ENCODE peak calls at places on chromosomes 6 and 20, in five cellular contexts. One of them, this sample, is unnamed.

GRCh38 chr20:4602297-4602631 is 119.4 kb upstream of the PRND start:
- DNase-seq in stomach: no peak
- DNase-seq in foreskin fibroblast: no peak
- DNase-seq in brain microvascular endothelial cell: no peak
- DNase-seq in A549: no peak
- DNase-seq in this sample: no peak

GRCh38 chr6:144104898-144105487 is 9.6 kb upstream of the SF3B5 start:
- DNase-seq in stomach: no peak
- DNase-seq in foreskin fibroblast: peak
- DNase-seq in brain microvascular endothelial cell: peak
- DNase-seq in A549: peak
- DNase-seq in this sample: no peak

GRCh38 chr20:32114305-32114960 is 4.9 kb downstream of the TM9SF4 start:
- DNase-seq in stomach: no peak
- DNase-seq in foreskin fibroblast: peak
- DNase-seq in brain microvascular endothelial cell: no peak
- DNase-seq in A549: no peak
- DNase-seq in this sample: no peak

GRCh38 chr6:80280258-80281010 is 174.0 kb downstream of the BCKDHB start:
- DNase-seq in stomach: no peak
- DNase-seq in foreskin fibroblast: no peak
- DNase-seq in brain microvascular endothelial cell: peak
- DNase-seq in A549: no peak
- DNase-seq in this sample: no peak

GRCh38 chr6:1701668-1702353 is 92.1 kb downstream of the FOXC1 start:
- DNase-seq in stomach: no peak
- DNase-seq in foreskin fibroblast: peak
- DNase-seq in brain microvascular endothelial cell: peak
- DNase-seq in A549: no peak
- DNase-seq in this sample: no peak

GRCh38 chr6:158596861-158597260 is 37.0 kb downstream of the TMEM181 start:
- DNase-seq in stomach: no peak
- DNase-seq in foreskin fibroblast: no peak
- DNase-seq in brain microvascular endothelial cell: no peak
- DNase-seq in A549: no peak
- DNase-seq in this sample: no peak

GRCh38 chr6:142478117-142478516 is 176.3 kb downstream of the ADGRG6 start:
- DNase-seq in stomach: no peak
- DNase-seq in foreskin fibroblast: peak
- DNase-seq in brain microvascular endothelial cell: peak
- DNase-seq in A549: no peak
- DNase-seq in this sample: no peak

GRCh38 chr6:21181866-21182265 is 411.7 kb upstream of the SOX4 start:
- DNase-seq in stomach: no peak
- DNase-seq in foreskin fibroblast: no peak
- DNase-seq in brain microvascular endothelial cell: no peak
- DNase-seq in A549: no peak
- DNase-seq in this sample: no peak

GRCh38 chr6:24799541-24799915 is 811 bp upstream of the ARMH2 start:
- DNase-seq in stomach: no peak
- DNase-seq in foreskin fibroblast: no peak
- DNase-seq in brain microvascular endothelial cell: no peak
- DNase-seq in A549: no peak
- DNase-seq in this sample: no peak

GRCh38 chr6:119442776-119443184 is 93.2 kb upstream of the MAN1A1 start:
- DNase-seq in stomach: no peak
- DNase-seq in foreskin fibroblast: no peak
- DNase-seq in brain microvascular endothelial cell: no peak
- DNase-seq in A549: no peak
- DNase-seq in this sample: no peak

GRCh38 chr20:37365760-37366638 is 20.1 kb downstream of the SRC start:
- DNase-seq in stomach: no peak
- DNase-seq in foreskin fibroblast: no peak
- DNase-seq in brain microvascular endothelial cell: no peak
- DNase-seq in A549: no peak
- DNase-seq in this sample: no peak

GRCh38 chr6:118551063-118551672 is 3.1 kb downstream of the PLN start:
- DNase-seq in stomach: no peak
- DNase-seq in foreskin fibroblast: peak
- DNase-seq in brain microvascular endothelial cell: peak
- DNase-seq in A549: peak
- DNase-seq in this sample: no peak

GRCh38 chr20:44711237-44711636 is 3.9 kb upstream of the CCN5 start:
- DNase-seq in stomach: no peak
- DNase-seq in foreskin fibroblast: no peak
- DNase-seq in brain microvascular endothelial cell: no peak
- DNase-seq in A549: no peak
- DNase-seq in this sample: no peak
- TF ChIP-seq CTCF in stomach: no peak
- TF ChIP-seq CTCF in foreskin fibroblast: no peak
- TF ChIP-seq CTCF in brain microvascular endothelial cell: no peak
- TF ChIP-seq CTCF in A549: no peak
- TF ChIP-seq CTCF in this sample: no peak

DNA sequence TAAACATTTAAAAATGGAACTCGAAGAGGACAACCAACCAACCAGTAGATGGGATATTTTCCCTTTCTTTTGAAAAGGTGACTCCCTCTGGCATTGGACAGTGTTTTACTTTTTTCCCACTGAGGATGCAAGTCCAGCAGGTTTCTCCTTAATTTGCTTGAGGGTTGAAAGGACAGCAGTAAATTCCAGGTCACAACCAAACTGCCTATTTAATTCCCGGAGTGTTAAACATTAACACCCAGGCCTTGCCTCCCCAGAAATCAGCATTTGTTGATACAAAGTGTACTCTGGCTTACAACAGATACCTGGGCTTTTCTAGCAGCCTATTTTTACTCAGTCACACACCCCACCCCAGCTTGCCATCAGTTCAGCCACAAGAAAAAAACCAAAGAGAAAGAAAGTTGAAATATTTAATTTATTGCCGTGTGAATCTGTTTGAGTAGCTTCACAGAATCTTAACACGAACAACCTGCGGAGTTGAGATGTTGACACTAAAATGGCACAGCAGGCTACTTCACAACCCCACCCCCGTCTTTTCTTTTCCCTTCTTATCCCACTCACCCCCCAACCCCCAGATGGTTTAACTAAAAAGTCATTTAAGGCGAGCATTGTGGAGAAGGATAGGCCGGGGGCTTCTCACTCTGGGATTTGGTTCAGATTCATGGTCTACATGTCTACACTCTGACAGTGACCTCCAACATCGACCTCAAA is 45.6 kb downstream of the MYLIP start:
- DNase-seq in stomach: no peak
- DNase-seq in foreskin fibroblast: no peak
- DNase-seq in brain microvascular endothelial cell: no peak
- DNase-seq in A549: no peak
- DNase-seq in this sample: no peak
- H3K4me3 ChIP-seq in stomach: no peak
- H3K4me3 ChIP-seq in foreskin fibroblast: no peak
- H3K4me3 ChIP-seq in brain microvascular endothelial cell: no peak
- H3K4me3 ChIP-seq in A549: no peak
- H3K4me3 ChIP-seq in this sample: no peak

GRCh38 chr6:136923116-136923953 is 1.2 kb downstream of the SLC35D3 start:
- DNase-seq in stomach: no peak
- DNase-seq in foreskin fibroblast: no peak
- DNase-seq in brain microvascular endothelial cell: no peak
- DNase-seq in A549: no peak
- DNase-seq in this sample: no peak

GRCh38 chr6:136930528-136930927 is 8.4 kb downstream of the SLC35D3 start:
- DNase-seq in stomach: no peak
- DNase-seq in foreskin fibroblast: no peak
- DNase-seq in brain microvascular endothelial cell: no peak
- DNase-seq in A549: no peak
- DNase-seq in this sample: no peak

GRCh38 chr6:136926383-136926782 is 4.3 kb downstream of the SLC35D3 start:
- DNase-seq in stomach: no peak
- DNase-seq in foreskin fibroblast: no peak
- DNase-seq in brain microvascular endothelial cell: no peak
- DNase-seq in A549: no peak
- DNase-seq in this sample: no peak

GRCh38 chr6:136923954-136924291 is 1.8 kb downstream of the SLC35D3 start:
- DNase-seq in stomach: no peak
- DNase-seq in foreskin fibroblast: no peak
- DNase-seq in brain microvascular endothelial cell: no peak
- DNase-seq in A549: no peak
- DNase-seq in this sample: no peak

GRCh38 chr6:136927313-136927712 is 5.2 kb downstream of the SLC35D3 start:
- DNase-seq in stomach: no peak
- DNase-seq in foreskin fibroblast: no peak
- DNase-seq in brain microvascular endothelial cell: peak
- DNase-seq in A549: peak
- DNase-seq in this sample: no peak
- TF ChIP-seq CTCF in stomach: no peak
- TF ChIP-seq CTCF in foreskin fibroblast: peak
- TF ChIP-seq CTCF in brain microvascular endothelial cell: peak
- TF ChIP-seq CTCF in A549: peak
- TF ChIP-seq CTCF in this sample: peak

DNA sequence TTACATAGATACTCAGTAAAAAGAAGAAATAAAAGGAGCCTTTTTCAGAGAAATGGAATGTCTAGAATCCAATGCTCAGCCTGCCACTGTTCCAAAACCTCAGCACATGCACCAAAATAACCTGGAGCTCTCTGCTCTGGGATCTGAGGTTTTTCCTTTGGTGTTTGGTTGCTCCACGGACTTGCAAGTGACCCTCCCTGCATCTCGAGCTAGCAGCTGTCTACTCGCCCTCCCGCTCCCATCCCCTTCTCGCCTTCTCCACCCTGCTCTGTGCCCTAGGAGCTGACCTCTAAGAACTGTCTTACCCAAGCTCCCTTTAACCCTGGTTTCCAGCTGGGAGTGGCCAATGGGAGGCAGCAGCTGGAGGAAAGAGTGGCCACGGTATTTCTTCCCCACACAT is 35.1 kb upstream of the FAM210B start:
- DNase-seq in stomach: no peak
- DNase-seq in foreskin fibroblast: no peak
- DNase-seq in brain microvascular endothelial cell: no peak
- DNase-seq in A549: no peak
- DNase-seq in this sample: no peak
- H3K4me3 ChIP-seq in stomach: no peak
- H3K4me3 ChIP-seq in foreskin fibroblast: no peak
- H3K4me3 ChIP-seq in brain microvascular endothelial cell: no peak
- H3K4me3 ChIP-seq in A549: no peak
- H3K4me3 ChIP-seq in this sample: no peak

GRCh38 chr20:59724457-59725366 is 120.4 kb downstream of the PHACTR3 start:
- DNase-seq in stomach: no peak
- DNase-seq in foreskin fibroblast: no peak
- DNase-seq in brain microvascular endothelial cell: no peak
- DNase-seq in A549: no peak
- DNase-seq in this sample: no peak
- TF ChIP-seq CTCF in stomach: no peak
- TF ChIP-seq CTCF in foreskin fibroblast: no peak
- TF ChIP-seq CTCF in brain microvascular endothelial cell: no peak
- TF ChIP-seq CTCF in A549: no peak
- TF ChIP-seq CTCF in this sample: no peak

GRCh38 chr6:17940151-17940791 is 47.2 kb downstream of the KIF13A start:
- DNase-seq in stomach: no peak
- DNase-seq in foreskin fibroblast: no peak
- DNase-seq in brain microvascular endothelial cell: no peak
- DNase-seq in A549: no peak
- DNase-seq in this sample: no peak
- H3K4me3 ChIP-seq in stomach: no peak
- H3K4me3 ChIP-seq in foreskin fibroblast: no peak
- H3K4me3 ChIP-seq in brain microvascular endothelial cell: no peak
- H3K4me3 ChIP-seq in A549: no peak
- H3K4me3 ChIP-seq in this sample: no peak

This sample was measured in kidney epithelial cell.